ENCODE peak calls at places on chromosomes 13 and 19, in seven cellular contexts. One of them, this sample, is unnamed.

GRCh38 chr13:110965038-110965754 is 50.3 kb upstream of the ANKRD10 start:
- DNase-seq in kidney: no peak
- DNase-seq in NCI-H1092: no peak
- DNase-seq in CD4-positive, alpha-beta T cell: no peak
- DNase-seq in stimulated activated CD4-positive, alpha-beta T cell treated with anti-CD3 and anti-CD28 coated beads, TNF-alpha, amount 100 ng/mL, for 24 hours: peak; percentile 23
- DNase-seq in GM03348: no peak
- DNase-seq in heart right ventricle: no peak
- DNase-seq in this sample: peak; percentile 59

GRCh38 chr13:74132152-74132767 is 1.9 kb downstream of the KLF12 start:
- DNase-seq in CD4-positive, alpha-beta T cell: no peak
- DNase-seq in heart right ventricle: no peak
- DNase-seq in GM03348: no peak
- DNase-seq in kidney: no peak
- DNase-seq in stimulated activated CD4-positive, alpha-beta T cell treated with anti-CD3 and anti-CD28 coated beads, TNF-alpha, amount 100 ng/mL, for 24 hours: no peak
- DNase-seq in NCI-H1092: no peak
- DNase-seq in this sample: no peak

GRCh38 chr19:50750010-50750409 is 20.3 kb upstream of the GPR32 start:
- DNase-seq in GM03348: no peak
- DNase-seq in kidney: no peak
- DNase-seq in stimulated activated CD4-positive, alpha-beta T cell treated with anti-CD3 and anti-CD28 coated beads, TNF-alpha, amount 100 ng/mL, for 24 hours: no peak
- DNase-seq in heart right ventricle: no peak
- DNase-seq in CD4-positive, alpha-beta T cell: no peak
- DNase-seq in NCI-H1092: no peak
- DNase-seq in this sample: no peak

GRCh38 chr13:35157143-35157755 is 215.2 kb downstream of the NBEA start:
- DNase-seq in kidney: no peak
- DNase-seq in GM03348: peak; percentile 55
- DNase-seq in NCI-H1092: no peak
- DNase-seq in stimulated activated CD4-positive, alpha-beta T cell treated with anti-CD3 and anti-CD28 coated beads, TNF-alpha, amount 100 ng/mL, for 24 hours: no peak
- DNase-seq in CD4-positive, alpha-beta T cell: no peak
- DNase-seq in heart right ventricle: peak; percentile 42
- DNase-seq in this sample: peak; percentile 29

GRCh38 chr13:35388979-35389378 is 87.5 kb downstream of the MAB21L1 start:
- DNase-seq in GM03348: peak; percentile 19
- DNase-seq in heart right ventricle: no peak
- DNase-seq in CD4-positive, alpha-beta T cell: no peak
- DNase-seq in stimulated activated CD4-positive, alpha-beta T cell treated with anti-CD3 and anti-CD28 coated beads, TNF-alpha, amount 100 ng/mL, for 24 hours: no peak
- DNase-seq in kidney: no peak
- DNase-seq in NCI-H1092: no peak
- DNase-seq in this sample: no peak

GRCh38 chr13:48853381-48854102 is 122.2 kb upstream of the FNDC3A start:
- DNase-seq in stimulated activated CD4-positive, alpha-beta T cell treated with anti-CD3 and anti-CD28 coated beads, TNF-alpha, amount 100 ng/mL, for 24 hours: peak; percentile 6
- DNase-seq in heart right ventricle: no peak
- DNase-seq in GM03348: no peak
- DNase-seq in NCI-H1092: no peak
- DNase-seq in kidney: no peak
- DNase-seq in CD4-positive, alpha-beta T cell: no peak
- DNase-seq in this sample: no peak

GRCh38 chr19:52336976-52337375 is 933 bp downstream of the ZNF610 start:
- DNase-seq in GM03348: no peak
- DNase-seq in kidney: no peak
- DNase-seq in stimulated activated CD4-positive, alpha-beta T cell treated with anti-CD3 and anti-CD28 coated beads, TNF-alpha, amount 100 ng/mL, for 24 hours: no peak
- DNase-seq in NCI-H1092: no peak
- DNase-seq in CD4-positive, alpha-beta T cell: no peak
- DNase-seq in heart right ventricle: no peak
- DNase-seq in this sample: no peak

GRCh38 chr19:2798733-2799132 is 13.4 kb downstream of the THOP1 start:
- DNase-seq in NCI-H1092: no peak
- DNase-seq in heart right ventricle: peak; percentile 79
- DNase-seq in CD4-positive, alpha-beta T cell: no peak
- DNase-seq in kidney: no peak
- DNase-seq in GM03348: no peak
- DNase-seq in stimulated activated CD4-positive, alpha-beta T cell treated with anti-CD3 and anti-CD28 coated beads, TNF-alpha, amount 100 ng/mL, for 24 hours: no peak
- DNase-seq in this sample: no peak

GRCh38 chr19:57583521-57584416 is at the start of gene ZIK1:
- DNase-seq in heart right ventricle: peak; percentile 96
- DNase-seq in GM03348: peak; percentile 97
- DNase-seq in NCI-H1092: peak; percentile 85
- DNase-seq in CD4-positive, alpha-beta T cell: peak; percentile 84
- DNase-seq in stimulated activated CD4-positive, alpha-beta T cell treated with anti-CD3 and anti-CD28 coated beads, TNF-alpha, amount 100 ng/mL, for 24 hours: peak; percentile 77
- DNase-seq in kidney: peak; percentile 96
- DNase-seq in this sample: peak; percentile 83

GRCh38 chr19:54432144-54432738 is 16.8 kb upstream of the LENG8 start:
- DNase-seq in CD4-positive, alpha-beta T cell: no peak
- DNase-seq in stimulated activated CD4-positive, alpha-beta T cell treated with anti-CD3 and anti-CD28 coated beads, TNF-alpha, amount 100 ng/mL, for 24 hours: no peak
- DNase-seq in GM03348: no peak
- DNase-seq in kidney: peak; percentile 51
- DNase-seq in NCI-H1092: no peak
- DNase-seq in heart right ventricle: no peak
- DNase-seq in this sample: no peak

GRCh38 chr19:4866595-4867424 is 657 bp downstream of the PLIN3 start:
- DNase-seq in heart right ventricle: peak; percentile 42
- DNase-seq in kidney: peak; percentile 89
- DNase-seq in stimulated activated CD4-positive, alpha-beta T cell treated with anti-CD3 and anti-CD28 coated beads, TNF-alpha, amount 100 ng/mL, for 24 hours: no peak
- DNase-seq in GM03348: peak; percentile 76
- DNase-seq in NCI-H1092: no peak
- DNase-seq in CD4-positive, alpha-beta T cell: peak; percentile 49
- DNase-seq in this sample: peak; percentile 64

GRCh38 chr13:33519561-33520479 is 234.3 kb upstream of the STARD13 start:
- DNase-seq in stimulated activated CD4-positive, alpha-beta T cell treated with anti-CD3 and anti-CD28 coated beads, TNF-alpha, amount 100 ng/mL, for 24 hours: no peak
- DNase-seq in heart right ventricle: no peak
- DNase-seq in kidney: no peak
- DNase-seq in NCI-H1092: no peak
- DNase-seq in CD4-positive, alpha-beta T cell: no peak
- DNase-seq in GM03348: peak; percentile 78
- DNase-seq in this sample: no peak

GRCh38 chr13:99311137-99311536 is 3.9 kb upstream of the GPR183 start:
- DNase-seq in heart right ventricle: no peak
- DNase-seq in CD4-positive, alpha-beta T cell: no peak
- DNase-seq in kidney: no peak
- DNase-seq in stimulated activated CD4-positive, alpha-beta T cell treated with anti-CD3 and anti-CD28 coated beads, TNF-alpha, amount 100 ng/mL, for 24 hours: no peak
- DNase-seq in NCI-H1092: no peak
- DNase-seq in GM03348: peak; percentile 10
- DNase-seq in this sample: peak; percentile 83

GRCh38 chr13:112456138-112457056 is 80.2 kb downstream of the SPACA7 start:
- DNase-seq in stimulated activated CD4-positive, alpha-beta T cell treated with anti-CD3 and anti-CD28 coated beads, TNF-alpha, amount 100 ng/mL, for 24 hours: no peak
- DNase-seq in CD4-positive, alpha-beta T cell: no peak
- DNase-seq in GM03348: peak; percentile 4
- DNase-seq in kidney: no peak
- DNase-seq in NCI-H1092: no peak
- DNase-seq in heart right ventricle: no peak
- DNase-seq in this sample: no peak

GRCh38 chr13:114226088-114226487 is 8.6 kb upstream of the CDC16 start:
- DNase-seq in kidney: no peak
- DNase-seq in CD4-positive, alpha-beta T cell: no peak
- DNase-seq in heart right ventricle: no peak
- DNase-seq in NCI-H1092: no peak
- DNase-seq in stimulated activated CD4-positive, alpha-beta T cell treated with anti-CD3 and anti-CD28 coated beads, TNF-alpha, amount 100 ng/mL, for 24 hours: no peak
- DNase-seq in GM03348: no peak
- DNase-seq in this sample: no peak

GRCh38 chr13:107124129-107124718 is 556.3 kb upstream of the ARGLU1 start:
- DNase-seq in NCI-H1092: peak; percentile 27
- DNase-seq in GM03348: peak; percentile 16
- DNase-seq in CD4-positive, alpha-beta T cell: no peak
- DNase-seq in stimulated activated CD4-positive, alpha-beta T cell treated with anti-CD3 and anti-CD28 coated beads, TNF-alpha, amount 100 ng/mL, for 24 hours: no peak
- DNase-seq in heart right ventricle: no peak
- DNase-seq in kidney: no peak
- DNase-seq in this sample: no peak

GRCh38 chr19:1847684-1848398 is 442 bp downstream of the REXO1 start:
- DNase-seq in CD4-positive, alpha-beta T cell: no peak
- DNase-seq in NCI-H1092: no peak
- DNase-seq in GM03348: peak; percentile 65
- DNase-seq in heart right ventricle: no peak
- DNase-seq in kidney: peak; percentile 85
- DNase-seq in stimulated activated CD4-positive, alpha-beta T cell treated with anti-CD3 and anti-CD28 coated beads, TNF-alpha, amount 100 ng/mL, for 24 hours: no peak
- DNase-seq in this sample: peak; percentile 46

GRCh38 chr19:10766681-10767201 is 48.9 kb downstream of the DNM2 start:
- DNase-seq in heart right ventricle: no peak
- DNase-seq in stimulated activated CD4-positive, alpha-beta T cell treated with anti-CD3 and anti-CD28 coated beads, TNF-alpha, amount 100 ng/mL, for 24 hours: no peak
- DNase-seq in GM03348: peak; percentile 44
- DNase-seq in CD4-positive, alpha-beta T cell: no peak
- DNase-seq in kidney: peak; percentile 81
- DNase-seq in NCI-H1092: peak; percentile 88
- DNase-seq in this sample: no peak

GRCh38 chr19:34461375-34462100 is 20.0 kb upstream of the WTIP start:
- DNase-seq in kidney: no peak
- DNase-seq in stimulated activated CD4-positive, alpha-beta T cell treated with anti-CD3 and anti-CD28 coated beads, TNF-alpha, amount 100 ng/mL, for 24 hours: no peak
- DNase-seq in GM03348: peak; percentile 42
- DNase-seq in heart right ventricle: no peak
- DNase-seq in NCI-H1092: no peak
- DNase-seq in CD4-positive, alpha-beta T cell: no peak
- DNase-seq in this sample: no peak

GRCh38 chr13:68551701-68552522 is 1321.8 kb upstream of the PCDH9 start:
- DNase-seq in heart right ventricle: no peak
- DNase-seq in CD4-positive, alpha-beta T cell: no peak
- DNase-seq in GM03348: no peak
- DNase-seq in NCI-H1092: no peak
- DNase-seq in kidney: no peak
- DNase-seq in stimulated activated CD4-positive, alpha-beta T cell treated with anti-CD3 and anti-CD28 coated beads, TNF-alpha, amount 100 ng/mL, for 24 hours: no peak
- DNase-seq in this sample: no peak